ENCODE peak calls at places on chromosomes 3 and 15, in five cellular contexts. A is HCT116, K is H1, E is K562, W is HepG2. H is an unnamed sample.

GRCh38 chr3:130491431-130491830 is 25.5 kb upstream of the COL6A6 start:
- DNase-seq in K (no peak), A (no peak), W (no peak), E (no peak), H (no peak)

GRCh38 chr3:177141899-177142651 is 55.2 kb downstream of the TBL1XR1 start:
- DNase-seq in K (no peak), W (peak; percentile 29), A (no peak), E (no peak), H (no peak)

GRCh38 chr15:42118650-42119531 is 24.5 kb upstream of the PLA2G4D start:
- DNase-seq in A (no peak), K (no peak), W (no peak), E (no peak), H (no peak)

GRCh38 chr3:42014949-42015533 is 53.1 kb upstream of the ULK4 start:
- DNase-seq in W (peak; percentile 85), A (no peak), K (no peak), E (no peak), H (peak; percentile 66)

GRCh38 chr15:58179741-58180381 is 41.7 kb downstream of the AQP9 start:
- DNase-seq in W (no peak), A (no peak), K (no peak), E (peak; percentile 33), H (peak; percentile 94)

GRCh38 chr3:12966847-12967750 is 106.1 kb downstream of the IQSEC1 start:
- DNase-seq in E (peak; percentile 73), W (no peak), K (no peak), A (no peak), H (peak; percentile 35)

GRCh38 chr15:82870727-82871576 is 61.5 kb downstream of the WHAMM start:
- DNase-seq in W (no peak), K (no peak), E (no peak), A (no peak), H (no peak)

GRCh38 chr3:148006508-148006907 is 597.3 kb downstream of the ZIC1 start:
- DNase-seq in K (no peak), E (no peak), W (no peak), A (no peak), H (no peak)

GRCh38 chr3:32154180-32154579 is 47.8 kb downstream of the GPD1L start:
- DNase-seq in K (no peak), A (no peak), E (no peak), W (peak; percentile 18), H (no peak)

GRCh38 chr3:120795017-120795648 is 52.6 kb downstream of the GTF2E1 start:
- DNase-seq in A (peak; percentile 61), W (peak; percentile 73), E (peak; percentile 57), K (peak; percentile 70), H (peak; percentile 85)

GRCh38 chr3:30871720-30872119 is 22.7 kb downstream of the GADL1 start:
- DNase-seq in W (no peak), A (no peak), K (no peak), E (no peak), H (no peak)

GRCh38 chr15:63019539-63020109 is 22.9 kb upstream of the TPM1 start:
- DNase-seq in K (no peak), W (peak; percentile 50), A (peak; percentile 78), E (no peak), H (peak; percentile 39)

GRCh38 chr15:62389887-62390792 is 225.1 kb upstream of the C2CD4B start:
- DNase-seq in K (no peak), A (peak; percentile 39), W (peak; percentile 52), E (peak; percentile 88), H (peak; percentile 74)

GRCh38 chr3:54150864-54151467 is 28.6 kb downstream of the CACNA2D3 start:
- DNase-seq in W (no peak), K (no peak), E (no peak), A (no peak), H (no peak)

GRCh38 chr3:165464736-165465135 is 268.6 kb upstream of the SLITRK3 start:
- DNase-seq in A (no peak), K (no peak), E (no peak), W (no peak), H (no peak)

GRCh38 chr3:112338727-112339056 is 5.7 kb downstream of the CD200 start:
- DNase-seq in E (no peak), A (no peak), K (no peak), W (no peak), H (no peak)

GRCh38 chr3:61443886-61444285 is 117.5 kb upstream of the PTPRG start:
- DNase-seq in E (no peak), K (no peak), A (no peak), W (no peak), H (no peak)

GRCh38 chr3:196422976-196423781 is 9.0 kb downstream of the UBXN7 start:
- DNase-seq in E (no peak), K (no peak), A (no peak), W (no peak), H (peak; percentile 36)

GRCh38 chr3:179811321-179812095 is 158.7 kb downstream of the USP13 start:
- DNase-seq in K (peak; percentile 21), A (peak; percentile 61), W (peak; percentile 46), E (peak; percentile 18), H (peak; percentile 55)

GRCh38 chr15:39426552-39427532 is 154.0 kb upstream of the THBS1 start:
- DNase-seq in E (no peak), W (no peak), K (no peak), A (no peak), H (no peak)

GRCh38 chr15:62343397-62343796 is 178.3 kb upstream of the C2CD4B start:
- DNase-seq in K (no peak), W (no peak), E (no peak), A (no peak), H (no peak)

GRCh38 chr3:104820959-104821358 is 545.8 kb upstream of the ALCAM start:
- DNase-seq in K (no peak), E (no peak), W (no peak), A (no peak), H (no peak)

GRCh38 chr15:80636675-80637074 is 58.4 kb upstream of the ABHD17C start:
- DNase-seq in A (no peak), E (no peak), W (peak; percentile 12), K (peak; percentile 31), H (peak; percentile 25)

GRCh38 chr3:176663819-176664218 is 533.5 kb downstream of the TBL1XR1 start:
- DNase-seq in E (no peak), K (no peak), W (peak; percentile 36), A (peak; percentile 33), H (peak; percentile 80)

GRCh38 chr15:95669146-95669922 is 661.2 kb upstream of the NR2F2 start:
- DNase-seq in W (no peak), A (no peak), K (no peak), E (no peak), H (peak; percentile 79)

GRCh38 chr15:79923068-79923514 is 26.3 kb upstream of the MTHFS start:
- DNase-seq in W (peak; percentile 40), A (no peak), E (peak; percentile 84), K (peak; percentile 1), H (peak; percentile 49)

GRCh38 chr15:92807971-92808571 is 92.1 kb upstream of the CHD2 start:
- DNase-seq in A (no peak), W (no peak), K (no peak), E (no peak), H (peak; percentile 24)

GRCh38 chr15:51739056-51739455 is 1.6 kb upstream of the LYSMD2 start:
- DNase-seq in E (no peak), K (no peak), W (no peak), A (no peak), H (no peak)

GRCh38 chr3:149378420-149379388 is 1.3 kb upstream of the TM4SF1 start:
- DNase-seq in A (no peak), W (no peak), E (no peak), K (no peak), H (peak; percentile 53)

GRCh38 chr3:44359146-44359751 is 20.7 kb downstream of the TCAIM start:
- DNase-seq in A (no peak), E (no peak), W (peak; percentile 96), K (peak; percentile 21), H (no peak)

GRCh38 chr15:36591534-36592411 is 12.3 kb downstream of the CDIN1 start:
- DNase-seq in A (no peak), K (no peak), E (no peak), W (no peak), H (no peak)

GRCh38 chr15:71538181-71538580 is 272.2 kb upstream of the NR2E3 start:
- DNase-seq in E (no peak), W (no peak), A (no peak), K (no peak), H (no peak)

GRCh38 chr3:32842531-32842931 is 24.7 kb downstream of the TRIM71 start:
- DNase-seq in K (no peak), E (no peak), A (no peak), W (no peak), H (no peak)

GRCh38 chr3:173912126-173912525 is 514.6 kb downstream of the NLGN1 start:
- DNase-seq in K (no peak), A (no peak), E (no peak), W (no peak), H (no peak)

GRCh38 chr3:106204160-106204868 is 335.5 kb upstream of the CBLB start:
- DNase-seq in A (no peak), K (no peak), E (no peak), W (no peak), H (no peak)

GRCh38 chr3:111210003-111210699 is 138.5 kb downstream of the NECTIN3 start:
- DNase-seq in A (no peak), W (no peak), E (no peak), K (no peak), H (no peak)
- TF ChIP-seq MAX in A (no peak), W (no peak), E (no peak), K (no peak), H (no peak)

DNA sequence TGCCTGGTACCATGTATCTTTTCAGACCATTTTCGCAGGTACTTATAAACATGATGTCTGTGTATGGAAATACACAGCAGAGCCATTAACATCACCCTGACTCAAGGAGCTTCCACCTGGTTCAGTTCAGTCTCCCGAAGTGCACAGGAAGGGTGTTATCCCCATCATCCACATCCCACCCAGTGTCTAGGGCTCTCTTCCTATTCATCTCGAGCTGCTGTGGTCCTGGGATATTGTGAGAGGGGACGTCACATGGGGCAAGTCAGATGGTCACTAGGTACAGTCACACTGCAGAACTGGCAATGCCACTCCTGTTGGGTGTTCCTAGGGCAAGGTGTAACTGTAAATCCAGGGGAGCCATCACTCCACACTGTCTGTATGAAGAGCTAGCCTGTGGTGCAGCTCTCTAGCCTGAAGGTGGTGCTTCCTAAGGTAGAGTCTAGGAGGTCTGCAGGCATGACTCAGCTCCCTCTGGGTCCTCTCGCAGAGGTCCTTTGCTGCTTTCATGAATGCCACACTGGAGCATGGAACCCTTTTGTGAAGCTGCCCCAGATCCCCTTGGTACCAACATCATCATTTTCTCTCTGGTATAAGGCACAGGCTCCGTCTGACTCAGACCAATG is 13.9 kb downstream of the ISLR2 start:
- DNase-seq in W (peak; percentile 23), A (peak; percentile 29), K (no peak), E (no peak), H (no peak)
- H2AFZ ChIP-seq in W (no peak overlapping the region), A (peak overlapping the region; percentile 24), K (no peak overlapping the region), E (no peak overlapping the region), H (no peak overlapping the region)

GRCh38 chr3:186775999-186776398 is 7.4 kb upstream of the EIF4A2 start:
- DNase-seq in E (no peak), W (peak; percentile 29), A (no peak), K (peak; percentile 59), H (no peak)

GRCh38 chr3:186772886-186773417 is 10.4 kb upstream of the EIF4A2 start:
- DNase-seq in A (no peak), W (no peak), E (no peak), K (no peak), H (peak; percentile 39)

GRCh38 chr3:186772281-186772885 is 11.0 kb upstream of the EIF4A2 start:
- DNase-seq in A (no peak), W (no peak), E (no peak), K (no peak), H (no peak)
- TF ChIP-seq POLR2A in A (no peak), W (no peak), E (no peak), K (no peak), H (no peak)

GRCh38 chr3:108554233-108554632 is 35.0 kb downstream of the CIP2A start:
- DNase-seq in E (no peak), W (no peak), K (no peak), A (no peak), H (no peak)
- TF ChIP-seq MAX in E (no peak), W (no peak), K (no peak), A (no peak), H (no peak)